ENCODE peak calls at places on chromosomes 11 and 22, in nine cellular contexts. Z is neural crest cell; C is body of pancreas; Q is ELF-1; S is GM20000; L is head of caudate nucleus; D is right atrium auricular region; X is naive thymus-derived CD4-positive, alpha-beta T cell; K is CD8-positive, alpha-beta memory T cell. G is an unnamed sample.

GRCh38 chr11:79594839-79595238 is 154.0 kb upstream of the TENM4 start:
- DNase-seq in Z (no peak), C (no peak), Q (no peak), S (no peak), L (no peak), D (no peak), X (no peak), K (no peak), G (no peak)

GRCh38 chr11:44505591-44506054 is 59.8 kb upstream of the CD82 start:
- DNase-seq in Z (no peak), C (no peak), Q (no peak), S (no peak), L (no peak), D (no peak), X (no peak), K (no peak), G (no peak)

GRCh38 chr11:115869780-115870431 is 365.7 kb upstream of the CADM1 start:
- DNase-seq in Z (no peak), C (no peak), Q (peak), S (peak), L (no peak), D (no peak), X (no peak), K (no peak), G (no peak)

GRCh38 chr11:71190551-71190950 is 61.8 kb downstream of the SHANK2 start:
- DNase-seq in Z (no peak), C (no peak), Q (no peak), S (no peak), L (no peak), D (no peak), X (no peak), K (no peak), G (no peak)

GRCh38 chr11:67631427-67631826 is 1.7 kb upstream of the NUDT8 start:
- DNase-seq in Z (no peak), C (no peak), Q (no peak), S (no peak), L (no peak), D (no peak), X (no peak), K (no peak), G (no peak)

GRCh38 chr11:74689666-74690065 is 41.6 kb downstream of the CHRDL2 start:
- DNase-seq in Z (no peak), C (no peak), Q (no peak), S (no peak), L (no peak), D (no peak), X (no peak), K (no peak), G (no peak)

GRCh38 chr11:100727410-100727809 is 40.3 kb downstream of the ARHGAP42 start:
- DNase-seq in Z (no peak), C (no peak), Q (no peak), S (no peak), L (no peak), D (no peak), X (no peak), K (no peak), G (no peak)

GRCh38 chr22:38270091-38270972 is 2.5 kb downstream of the TMEM184B start:
- DNase-seq in Z (no peak), C (no peak), Q (no peak), S (no peak), L (peak), D (no peak), X (no peak), K (no peak), G (peak)

GRCh38 chr11:103601230-103601846 is 435.1 kb upstream of the DDI1 start:
- DNase-seq in Z (peak), C (peak), Q (peak), S (peak), L (peak), D (no peak), X (peak), K (peak), G (peak)

GRCh38 chr11:73852049-73852448 is 24.6 kb downstream of the COA4 start:
- DNase-seq in Z (no peak), C (no peak), Q (no peak), S (no peak), L (no peak), D (no peak), X (no peak), K (no peak), G (no peak)

GRCh38 chr11:82043316-82043715 is 690.3 kb downstream of the FAM181B start:
- DNase-seq in Z (no peak), C (no peak), Q (no peak), S (no peak), L (no peak), D (no peak), X (no peak), K (no peak), G (no peak)

GRCh38 chr11:126310992-126311310 is 7.1 kb downstream of the DCPS start:
- DNase-seq in Z (no peak), C (no peak), Q (no peak), S (no peak), L (no peak), D (no peak), X (no peak), K (no peak), G (no peak)

GRCh38 chr11:20617346-20617745 is 17.9 kb downstream of the SLC6A5 start:
- DNase-seq in Z (no peak), C (no peak), Q (no peak), S (no peak), L (no peak), D (no peak), X (no peak), K (no peak), G (no peak)

GRCh38 chr11:44681698-44682097 is 45.1 kb upstream of the TSPAN18 start:
- DNase-seq in Z (no peak), C (no peak), Q (no peak), S (no peak), L (no peak), D (no peak), X (no peak), K (no peak), G (no peak)

GRCh38 chr11:45560153-45560934 is 105.1 kb downstream of the CHST1 start:
- DNase-seq in Z (no peak), C (no peak), Q (no peak), S (no peak), L (no peak), D (no peak), X (no peak), K (no peak), G (peak)

GRCh38 chr11:61305417-61305816 is 10.3 kb upstream of the VWCE start:
- DNase-seq in Z (no peak), C (no peak), Q (no peak), S (no peak), L (no peak), D (no peak), X (no peak), K (no peak), G (no peak)

GRCh38 chr11:36292311-36292722 is 3.1 kb upstream of the COMMD9 start:
- DNase-seq in Z (no peak), C (no peak), Q (peak), S (peak), L (no peak), D (no peak), X (peak), K (no peak), G (peak)

GRCh38 chr11:44313701-44314489 is 4.0 kb upstream of the ALX4 start:
- DNase-seq in Z (no peak), C (no peak), Q (no peak), S (peak), L (no peak), D (no peak), X (no peak), K (no peak), G (no peak)

GRCh38 chr22:38309614-38310517 is 7.4 kb downstream of the CSNK1E start:
- DNase-seq in Z (no peak), C (no peak), Q (no peak), S (no peak), L (no peak), D (no peak), X (no peak), K (no peak), G (peak)

GRCh38 chr22:23376256-23376655 is 195.9 kb downstream of the BCR start:
- DNase-seq in Z (no peak), C (no peak), Q (peak), S (peak), L (no peak), D (no peak), X (peak), K (no peak), G (no peak)

GRCh38 chr11:65584723-65585171 is 8.9 kb downstream of the EHBP1L1 start:
- DNase-seq in Z (no peak), C (peak), Q (no peak), S (no peak), L (no peak), D (no peak), X (no peak), K (no peak), G (peak)

GRCh38 chr11:203056-203944 is 3.9 kb downstream of the BET1L start:
- DNase-seq in Z (no peak), C (no peak), Q (no peak), S (no peak), L (peak), D (peak), X (no peak), K (no peak), G (no peak)

GRCh38 chr11:120590472-120590871 is 78.9 kb downstream of the GRIK4 start:
- DNase-seq in Z (no peak), C (no peak), Q (no peak), S (no peak), L (no peak), D (no peak), X (no peak), K (no peak), G (peak)

GRCh38 chr11:28581286-28582242 is 473.4 kb downstream of the METTL15 start:
- DNase-seq in Z (no peak), C (no peak), Q (peak), S (no peak), L (no peak), D (no peak), X (no peak), K (no peak), G (no peak)

GRCh38 chr11:95503047-95503446 is 272.0 kb upstream of the SESN3 start:
- DNase-seq in Z (no peak), C (no peak), Q (no peak), S (no peak), L (no peak), D (no peak), X (no peak), K (no peak), G (no peak)